ENCODE peak calls at places on chromosome 2, in six cellular contexts. One of them, this sample, is unnamed.
A peak's percentile ranks its signal among the peaks of the same experiment; 100 is the strongest.

GRCh38 chr2:33559336-33559735 is 39.8 kb downstream of the FAM98A start:
- DNase-seq in activated T-cell treated with anti-CD3 and anti-CD28 coated beads for 4 hours: no peak
- DNase-seq in T1000: no peak
- DNase-seq in activated naive CD4-positive, alpha-beta T cell treated with anti-CD3 and anti-CD28 coated beads, Interleukin-2, amount 10 ng/mL, durations not matched to agents 7 days and 5 days: no peak
- DNase-seq in sigmoid colon: no peak
- DNase-seq in stimulated activated CD8-positive, alpha-beta memory T cell treated with anti-CD3 and anti-CD28 coated beads, Interleukin-15, amount 100 ng/mL, for 4 hours: no peak
- DNase-seq in this sample: no peak

GRCh38 chr2:240520143-240520973 is 37.4 kb downstream of the ANKMY1 start:
- DNase-seq in activated naive CD4-positive, alpha-beta T cell treated with anti-CD3 and anti-CD28 coated beads, Interleukin-2, amount 10 ng/mL, durations not matched to agents 7 days and 5 days: peak; percentile 19
- DNase-seq in activated T-cell treated with anti-CD3 and anti-CD28 coated beads for 4 hours: no peak
- DNase-seq in T1000: no peak
- DNase-seq in stimulated activated CD8-positive, alpha-beta memory T cell treated with anti-CD3 and anti-CD28 coated beads, Interleukin-15, amount 100 ng/mL, for 4 hours: no peak
- DNase-seq in sigmoid colon: no peak
- DNase-seq in this sample: no peak

GRCh38 chr2:36982467-36982866 is 16.1 kb upstream of the STRN start:
- DNase-seq in activated T-cell treated with anti-CD3 and anti-CD28 coated beads for 4 hours: no peak
- DNase-seq in stimulated activated CD8-positive, alpha-beta memory T cell treated with anti-CD3 and anti-CD28 coated beads, Interleukin-15, amount 100 ng/mL, for 4 hours: no peak
- DNase-seq in activated naive CD4-positive, alpha-beta T cell treated with anti-CD3 and anti-CD28 coated beads, Interleukin-2, amount 10 ng/mL, durations not matched to agents 7 days and 5 days: no peak
- DNase-seq in sigmoid colon: no peak
- DNase-seq in T1000: no peak
- DNase-seq in this sample: no peak

GRCh38 chr2:173390036-173390435 is 35.4 kb downstream of the CDCA7 start:
- DNase-seq in stimulated activated CD8-positive, alpha-beta memory T cell treated with anti-CD3 and anti-CD28 coated beads, Interleukin-15, amount 100 ng/mL, for 4 hours: no peak
- DNase-seq in activated naive CD4-positive, alpha-beta T cell treated with anti-CD3 and anti-CD28 coated beads, Interleukin-2, amount 10 ng/mL, durations not matched to agents 7 days and 5 days: no peak
- DNase-seq in T1000: no peak
- DNase-seq in activated T-cell treated with anti-CD3 and anti-CD28 coated beads for 4 hours: no peak
- DNase-seq in sigmoid colon: no peak
- DNase-seq in this sample: no peak

GRCh38 chr2:19313553-19313952 is 44.9 kb downstream of the OSR1 start:
- DNase-seq in sigmoid colon: no peak
- DNase-seq in stimulated activated CD8-positive, alpha-beta memory T cell treated with anti-CD3 and anti-CD28 coated beads, Interleukin-15, amount 100 ng/mL, for 4 hours: no peak
- DNase-seq in T1000: no peak
- DNase-seq in activated T-cell treated with anti-CD3 and anti-CD28 coated beads for 4 hours: no peak
- DNase-seq in activated naive CD4-positive, alpha-beta T cell treated with anti-CD3 and anti-CD28 coated beads, Interleukin-2, amount 10 ng/mL, durations not matched to agents 7 days and 5 days: no peak
- DNase-seq in this sample: no peak

GRCh38 chr2:165203689-165204559 is at the start of gene SCN3A:
- DNase-seq in T1000: peak; percentile 4
- DNase-seq in sigmoid colon: no peak
- DNase-seq in activated T-cell treated with anti-CD3 and anti-CD28 coated beads for 4 hours: no peak
- DNase-seq in activated naive CD4-positive, alpha-beta T cell treated with anti-CD3 and anti-CD28 coated beads, Interleukin-2, amount 10 ng/mL, durations not matched to agents 7 days and 5 days: no peak
- DNase-seq in stimulated activated CD8-positive, alpha-beta memory T cell treated with anti-CD3 and anti-CD28 coated beads, Interleukin-15, amount 100 ng/mL, for 4 hours: no peak
- DNase-seq in this sample: no peak

GRCh38 chr2:178266445-178266844 is 72.1 kb downstream of the OSBPL6 start:
- DNase-seq in T1000: no peak
- DNase-seq in activated T-cell treated with anti-CD3 and anti-CD28 coated beads for 4 hours: no peak
- DNase-seq in sigmoid colon: no peak
- DNase-seq in stimulated activated CD8-positive, alpha-beta memory T cell treated with anti-CD3 and anti-CD28 coated beads, Interleukin-15, amount 100 ng/mL, for 4 hours: no peak
- DNase-seq in activated naive CD4-positive, alpha-beta T cell treated with anti-CD3 and anti-CD28 coated beads, Interleukin-2, amount 10 ng/mL, durations not matched to agents 7 days and 5 days: no peak
- DNase-seq in this sample: no peak

GRCh38 chr2:157221394-157221988 is 36.0 kb upstream of the GALNT5 start:
- DNase-seq in sigmoid colon: no peak
- DNase-seq in stimulated activated CD8-positive, alpha-beta memory T cell treated with anti-CD3 and anti-CD28 coated beads, Interleukin-15, amount 100 ng/mL, for 4 hours: no peak
- DNase-seq in T1000: no peak
- DNase-seq in activated naive CD4-positive, alpha-beta T cell treated with anti-CD3 and anti-CD28 coated beads, Interleukin-2, amount 10 ng/mL, durations not matched to agents 7 days and 5 days: no peak
- DNase-seq in activated T-cell treated with anti-CD3 and anti-CD28 coated beads for 4 hours: no peak
- DNase-seq in this sample: no peak

GRCh38 chr2:191215205-191215604 is 30.0 kb upstream of the MYO1B start:
- DNase-seq in T1000: no peak
- DNase-seq in stimulated activated CD8-positive, alpha-beta memory T cell treated with anti-CD3 and anti-CD28 coated beads, Interleukin-15, amount 100 ng/mL, for 4 hours: no peak
- DNase-seq in activated T-cell treated with anti-CD3 and anti-CD28 coated beads for 4 hours: no peak
- DNase-seq in sigmoid colon: no peak
- DNase-seq in activated naive CD4-positive, alpha-beta T cell treated with anti-CD3 and anti-CD28 coated beads, Interleukin-2, amount 10 ng/mL, durations not matched to agents 7 days and 5 days: no peak
- DNase-seq in this sample: no peak